ENCODE peak calls at places on chromosomes 3 and 15, in ten cellular contexts. Z is esophagus squamous epithelium, D is body of pancreas, X is Peyer's patch, R is uterus, Y is H1, C is breast epithelium, P is heart left ventricle, A is H54, W is A549. V is an unnamed sample.
A peak's percentile ranks its signal among the peaks of the same experiment; 100 is the strongest.

GRCh38 chr3:162491957-162492356 is 995.3 kb downstream of the OTOL1 start:
- DNase-seq in X (no peak), D (no peak), C (no peak), A (no peak), Y (no peak), P (no peak), Z (no peak), W (peak; percentile 30), R (no peak), V (no peak)

GRCh38 chr15:88894819-88895767 is at the start of gene HAPLN3:
- DNase-seq in W (peak; percentile 60), X (peak; percentile 56), C (no peak), Y (no peak), P (no peak), A (no peak), D (no peak), R (no peak), Z (no peak), V (peak; percentile 51)

GRCh38 chr15:101068523-101068960 is 149.4 kb downstream of the LRRK1 start:
- DNase-seq in W (no peak), A (no peak), D (no peak), X (no peak), Y (no peak), C (no peak), P (no peak), R (no peak), Z (no peak), V (no peak)

GRCh38 chr3:63613561-63613960 is 38.9 kb upstream of the SNTN start:
- DNase-seq in Z (no peak), C (no peak), D (no peak), X (no peak), R (no peak), A (no peak), Y (no peak), P (no peak), W (no peak), V (no peak)

GRCh38 chr3:63746211-63746610 is 72.9 kb upstream of the C3orf49 start:
- DNase-seq in Z (no peak), R (no peak), D (no peak), W (no peak), A (no peak), Y (no peak), X (no peak), C (no peak), P (no peak), V (no peak)

GRCh38 chr15:74786659-74787165 is 4.8 kb downstream of the CSK start:
- DNase-seq in C (no peak), A (no peak), D (no peak), Y (no peak), R (no peak), X (peak; percentile 51), Z (no peak), P (peak; percentile 65), W (no peak), V (no peak)

GRCh38 chr3:108662141-108662738 is 72.7 kb downstream of the DZIP3 start:
- DNase-seq in W (peak; percentile 69), X (no peak), Z (no peak), A (peak; percentile 6), R (no peak), C (no peak), D (peak; percentile 25), Y (no peak), P (no peak), V (peak; percentile 2)

GRCh38 chr15:38531509-38531908 is 33.1 kb downstream of the RASGRP1 start:
- DNase-seq in P (no peak), D (no peak), R (no peak), A (peak; percentile 35), W (no peak), Y (no peak), X (no peak), C (no peak), Z (no peak), V (no peak)

GRCh38 chr3:35422826-35423601 is 216.3 kb upstream of the ARPP21 start:
- DNase-seq in P (no peak), Y (no peak), C (no peak), R (no peak), A (no peak), W (no peak), D (no peak), X (no peak), Z (no peak), V (no peak)

GRCh38 chr3:141348848-141349247 is 19.5 kb upstream of the ZBTB38 start:
- DNase-seq in P (no peak), A (no peak), Z (no peak), X (no peak), D (no peak), R (no peak), W (no peak), Y (no peak), C (no peak), V (no peak)
- TF ChIP-seq POLR2A in P (no peak), A (no peak), Z (no peak), X (no peak), D (no peak), R (no peak), W (no peak), Y (no peak), C (no peak), V (no peak)

GRCh38 chr3:132641837-132642538 is 17.6 kb downstream of the ACAD11 start:
- DNase-seq in W (peak; percentile 37), Y (no peak), D (no peak), P (no peak), C (no peak), R (no peak), X (no peak), Z (no peak), A (peak; percentile 8), V (no peak)

GRCh38 chr3:132638721-132639120 is 20.9 kb downstream of the ACAD11 start:
- DNase-seq in R (no peak), Y (no peak), Z (no peak), P (no peak), X (no peak), D (no peak), A (no peak), W (no peak), C (no peak), V (no peak)

GRCh38 chr3:132635052-132635451 is 24.6 kb downstream of the ACAD11 start:
- DNase-seq in A (no peak), C (no peak), P (no peak), X (no peak), R (no peak), Y (no peak), Z (no peak), W (no peak), D (no peak), V (no peak)

GRCh38 chr3:132642539-132642847 is 17.1 kb downstream of the ACAD11 start:
- DNase-seq in Y (no peak), P (no peak), A (no peak), W (no peak), C (no peak), X (no peak), D (no peak), R (no peak), Z (no peak), V (no peak)

DNA sequence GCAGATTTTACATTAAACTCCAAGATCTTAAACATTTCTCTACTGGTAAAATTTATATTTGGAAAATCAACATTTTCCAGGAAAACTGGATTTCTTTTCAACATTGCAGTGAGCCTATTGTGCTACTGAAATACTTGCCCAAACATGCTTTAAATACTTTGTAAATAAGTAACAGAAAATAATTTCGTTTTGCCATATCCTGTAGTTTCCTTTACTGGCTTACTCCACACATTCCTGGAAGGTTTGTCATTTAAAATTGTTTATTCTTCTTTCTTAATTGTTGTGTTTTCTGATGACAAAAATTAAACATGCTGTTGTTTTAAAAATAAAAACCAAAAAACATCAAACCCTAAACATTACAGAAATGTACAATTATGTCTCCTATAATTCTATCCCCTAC is 22.0 kb downstream of the ACAD11 start:
- DNase-seq in D (no peak), A (no peak), X (no peak), C (no peak), Y (no peak), W (no peak), Z (no peak), P (no peak), R (no peak), V (no peak)
- TF ChIP-seq POLR2A in D (no peak), A (no peak), X (no peak), C (no peak), Y (no peak), W (no peak), Z (no peak), P (no peak), R (no peak), V (no peak)

GRCh38 chr3:197789309-197789708 is 1.7 kb upstream of the LRCH3 start:
- DNase-seq in C (no peak), W (no peak), P (no peak), X (no peak), D (no peak), A (no peak), Y (no peak), R (no peak), Z (no peak), V (no peak)

GRCh38 chr3:197792019-197792647 is 1.1 kb downstream of the LRCH3 start:
- DNase-seq in D (no peak), A (no peak), W (no peak), X (no peak), Y (no peak), P (no peak), Z (no peak), R (no peak), C (no peak), V (no peak)

GRCh38 chr3:197793246-197793645 is 2.2 kb downstream of the LRCH3 start:
- DNase-seq in C (no peak), A (peak; percentile 28), P (no peak), D (no peak), W (no peak), R (no peak), X (no peak), Z (no peak), Y (no peak), V (no peak)

GRCh38 chr3:197790033-197790432 is 1.0 kb upstream of the LRCH3 start:
- DNase-seq in R (no peak), Y (no peak), C (no peak), A (no peak), P (no peak), W (no peak), X (no peak), Z (no peak), D (no peak), V (no peak)

GRCh38 chr3:197791120-197792018 is at the start of gene LRCH3:
- DNase-seq in D (peak; percentile 76), Y (peak; percentile 58), C (peak; percentile 72), Z (no peak), X (peak; percentile 88), W (peak; percentile 65), A (peak; percentile 92), R (peak; percentile 69), P (peak; percentile 85), V (peak; percentile 87)
- TF ChIP-seq POLR2A in D (peak; percentile 89), Y (peak; percentile 94), C (peak; percentile 72), Z (peak; percentile 73), X (peak; percentile 54), W (peak; percentile 94), A (peak; percentile 99), R (peak; percentile 39), P (peak; percentile 75), V (peak; percentile 93)

DNA sequence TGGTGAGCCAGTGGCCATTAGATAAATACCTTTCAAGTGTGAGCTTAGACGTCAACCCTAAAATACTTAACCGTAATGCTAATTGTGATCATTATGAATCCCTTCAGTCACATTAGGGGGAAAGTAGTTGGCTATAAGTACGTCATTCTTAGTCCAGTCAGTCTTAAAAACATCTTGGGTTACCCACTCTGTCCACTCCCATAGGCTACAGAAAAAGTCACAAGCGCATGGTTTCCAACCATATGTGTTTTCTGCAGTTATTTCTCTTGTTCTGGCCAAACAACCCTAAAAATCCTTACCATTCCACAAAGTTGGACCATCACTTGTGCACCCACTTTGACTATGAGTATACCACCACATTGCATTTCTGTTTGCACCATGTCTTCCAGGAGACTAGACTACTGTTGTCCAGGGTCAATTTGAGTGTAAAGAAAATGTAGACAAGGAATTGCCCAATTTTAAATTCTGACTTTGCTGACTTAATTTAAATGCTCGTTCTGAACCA is 3.3 kb downstream of the RPL15 start:
- DNase-seq in P (no peak), Z (no peak), D (no peak), R (no peak), C (no peak), X (no peak), Y (no peak), W (no peak), A (no peak), V (no peak)
- TF ChIP-seq POLR2A in P (no peak), Z (no peak), D (peak; percentile 22), R (no peak), C (no peak), X (no peak), Y (no peak), W (no peak), A (no peak), V (no peak)